ENCODE peak calls at places on chromosomes 6 and 20, in nine cellular contexts. R is CD4-positive, alpha-beta T cell; X is Calu3; K is omental fat pad; A is HCT116; O is transverse colon; D is GM12865; Y is activated B cell treated with CpG ODN at 0.5 μM for 24 hours; Q is GM10248. Z is an unnamed sample.

GRCh38 chr20:12925214-12925755 is 83.5 kb upstream of the SPTLC3 start:
- DNase-seq in D (peak; percentile 77), R (no peak), X (peak; percentile 59), Y (no peak), A (peak; percentile 19), K (no peak), Q (peak; percentile 71), O (peak; percentile 44), Z (peak; percentile 68)

GRCh38 chr6:128919412-128919811 is 36.5 kb downstream of the LAMA2 start:
- DNase-seq in K (no peak), Y (no peak), R (no peak), Q (no peak), X (no peak), A (no peak), O (no peak), D (no peak), Z (no peak)

GRCh38 chr20:54479138-54479906 is 3.9 kb downstream of the DOK5 start:
- DNase-seq in R (no peak), K (no peak), D (no peak), Q (no peak), X (peak; percentile 20), O (no peak), A (peak; percentile 4), Y (no peak), Z (no peak)

GRCh38 chr6:85058806-85059205 is 294.4 kb upstream of the TBX18 start:
- DNase-seq in A (no peak), Q (no peak), R (no peak), O (no peak), Y (no peak), K (no peak), X (no peak), D (no peak), Z (no peak)

GRCh38 chr20:60810561-60810960 is 441.5 kb upstream of the CDH4 start:
- DNase-seq in X (no peak), R (no peak), Q (no peak), O (no peak), Y (no peak), K (no peak), A (no peak), D (no peak), Z (no peak)

GRCh38 chr6:42045538-42046460 is 4.5 kb upstream of the TAF8 start:
- DNase-seq in Y (no peak), X (peak; percentile 78), A (peak; percentile 33), R (peak; percentile 58), Q (peak; percentile 50), D (peak; percentile 66), O (peak; percentile 96), K (peak; percentile 68), Z (peak; percentile 55)

GRCh38 chr6:100194535-100194934 is 200.5 kb upstream of the MCHR2 start:
- DNase-seq in D (peak; percentile 12), A (no peak), O (no peak), Q (no peak), Y (no peak), R (no peak), K (no peak), X (no peak), Z (no peak)

GRCh38 chr6:138503881-138504680 is 4.8 kb upstream of the NHSL1 start:
- DNase-seq in O (no peak), D (no peak), Y (no peak), K (no peak), R (no peak), A (no peak), Q (no peak), X (peak; percentile 23), Z (no peak)

GRCh38 chr6:71531006-71531405 is 242.4 kb downstream of the OGFRL1 start:
- DNase-seq in Q (no peak), Y (no peak), X (no peak), D (no peak), K (no peak), O (no peak), A (no peak), R (no peak), Z (no peak)

GRCh38 chr6:71537717-71538116 is 249.1 kb downstream of the OGFRL1 start:
- DNase-seq in X (no peak), D (no peak), K (no peak), R (no peak), Q (no peak), O (no peak), Y (no peak), A (no peak), Z (no peak)

GRCh38 chr6:71531841-71532240 is 243.2 kb downstream of the OGFRL1 start:
- DNase-seq in Q (no peak), X (no peak), K (no peak), R (no peak), Y (no peak), D (no peak), A (no peak), O (no peak), Z (no peak)

GRCh38 chr6:71534916-71535315 is 246.3 kb downstream of the OGFRL1 start:
- DNase-seq in D (no peak), K (no peak), Y (no peak), Q (no peak), A (no peak), R (no peak), O (no peak), X (no peak), Z (no peak)

DNA sequence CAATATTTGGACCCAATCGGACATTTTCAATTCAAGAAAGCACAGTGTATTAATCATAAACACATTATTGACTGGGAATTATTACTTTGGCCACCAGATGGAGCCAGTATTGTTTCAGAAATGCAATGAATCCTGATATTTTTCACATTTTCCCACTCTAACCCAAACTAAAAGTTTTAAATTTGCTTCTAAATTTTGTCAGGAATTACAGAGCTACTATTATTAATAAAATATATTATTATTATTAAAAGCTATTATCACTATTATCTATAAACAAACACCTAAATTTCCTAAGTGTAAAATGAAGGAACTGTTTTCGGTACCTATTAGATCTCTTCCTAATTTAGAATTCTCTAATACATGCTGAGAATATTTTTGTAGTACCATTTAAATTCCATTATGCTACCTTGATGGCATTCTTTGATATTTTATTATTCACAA is 245.3 kb downstream of the OGFRL1 start:
- DNase-seq in Y (no peak), A (peak; percentile 3), Q (peak; percentile 20), K (no peak), X (peak; percentile 49), R (no peak), D (peak; percentile 6), O (no peak), Z (peak; percentile 9)
- TF ChIP-seq CTCF in Y (peak; percentile 23), A (no peak), Q (peak; percentile 43), K (no peak), X (peak; percentile 77), R (peak; percentile 62), D (peak; percentile 41), O (peak; percentile 52), Z (peak; percentile 16)

GRCh38 chr6:26268659-26269402 is 96.2 kb upstream of the BTN3A2 start:
- DNase-seq in R (no peak), A (no peak), D (peak; percentile 59), O (peak; percentile 32), Q (no peak), X (peak; percentile 76), Y (no peak), K (no peak), Z (no peak)

GRCh38 chr6:26270903-26271639 is 93.9 kb upstream of the BTN3A2 start:
- DNase-seq in R (peak; percentile 75), A (no peak), X (peak; percentile 85), K (peak; percentile 78), Q (peak; percentile 91), O (peak; percentile 69), Y (peak; percentile 49), D (peak; percentile 96), Z (peak; percentile 85)

GRCh38 chr6:26271640-26272090 is 93.3 kb upstream of the BTN3A2 start:
- DNase-seq in K (no peak), X (no peak), A (no peak), Y (no peak), Q (no peak), R (no peak), D (no peak), O (peak; percentile 27), Z (no peak)

GRCh38 chr6:26269406-26270120 is 95.4 kb upstream of the BTN3A2 start:
- DNase-seq in K (no peak), O (no peak), A (no peak), Q (no peak), R (no peak), Y (no peak), D (peak; percentile 46), X (no peak), Z (no peak)

DNA sequence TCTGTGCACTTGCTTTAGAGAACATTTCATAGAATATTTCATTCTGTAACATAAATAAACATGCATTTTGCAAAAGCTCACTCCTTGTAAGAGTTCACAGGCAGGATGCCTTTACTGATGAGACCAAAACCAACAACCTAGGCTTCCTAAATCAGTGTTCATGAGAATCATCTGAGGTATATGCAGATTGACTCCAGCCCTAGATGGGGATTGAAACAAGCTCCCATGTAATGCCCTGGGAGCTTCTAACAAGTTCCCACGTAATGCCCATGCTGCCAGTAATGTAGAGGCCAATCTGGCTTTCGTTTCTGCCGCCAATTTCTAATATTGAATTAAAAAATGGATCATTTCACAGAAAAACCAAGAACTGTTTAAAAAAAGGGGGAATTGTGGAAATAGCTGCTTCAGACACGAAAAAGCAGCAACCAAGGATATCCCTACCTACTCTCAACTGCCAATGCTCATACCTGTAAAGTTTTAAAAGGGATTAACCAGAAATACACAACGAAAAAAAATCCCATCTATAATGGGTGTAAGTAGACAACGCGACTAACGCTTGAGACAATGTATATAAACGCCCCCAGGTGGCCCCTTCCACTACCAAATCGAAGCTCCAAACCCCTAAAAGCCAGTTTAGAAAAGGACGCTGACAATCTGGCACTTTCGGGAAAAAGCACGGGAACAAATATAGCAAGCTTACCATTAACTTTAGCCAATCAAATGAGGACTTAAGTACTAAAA is 94.7 kb upstream of the BTN3A2 start:
- DNase-seq in X (peak; percentile 16), Y (no peak), O (no peak), D (peak; percentile 83), K (no peak), A (no peak), Q (no peak), R (no peak), Z (no peak)
- TF ChIP-seq CTCF in X (no peak), Y (no peak), O (no peak), D (peak; percentile 7), K (no peak), A (no peak), Q (peak; percentile 21), R (no peak), Z (no peak)

GRCh38 chr6:43951756-43952675 is 175.2 kb downstream of the MRPL14 start:
- DNase-seq in X (no peak), Q (no peak), D (no peak), Y (no peak), A (no peak), K (no peak), R (no peak), O (no peak), Z (no peak)
- TF ChIP-seq CTCF in X (no peak), Q (no peak), D (no peak), Y (no peak), A (no peak), K (no peak), R (no peak), O (no peak), Z (no peak)

DNA sequence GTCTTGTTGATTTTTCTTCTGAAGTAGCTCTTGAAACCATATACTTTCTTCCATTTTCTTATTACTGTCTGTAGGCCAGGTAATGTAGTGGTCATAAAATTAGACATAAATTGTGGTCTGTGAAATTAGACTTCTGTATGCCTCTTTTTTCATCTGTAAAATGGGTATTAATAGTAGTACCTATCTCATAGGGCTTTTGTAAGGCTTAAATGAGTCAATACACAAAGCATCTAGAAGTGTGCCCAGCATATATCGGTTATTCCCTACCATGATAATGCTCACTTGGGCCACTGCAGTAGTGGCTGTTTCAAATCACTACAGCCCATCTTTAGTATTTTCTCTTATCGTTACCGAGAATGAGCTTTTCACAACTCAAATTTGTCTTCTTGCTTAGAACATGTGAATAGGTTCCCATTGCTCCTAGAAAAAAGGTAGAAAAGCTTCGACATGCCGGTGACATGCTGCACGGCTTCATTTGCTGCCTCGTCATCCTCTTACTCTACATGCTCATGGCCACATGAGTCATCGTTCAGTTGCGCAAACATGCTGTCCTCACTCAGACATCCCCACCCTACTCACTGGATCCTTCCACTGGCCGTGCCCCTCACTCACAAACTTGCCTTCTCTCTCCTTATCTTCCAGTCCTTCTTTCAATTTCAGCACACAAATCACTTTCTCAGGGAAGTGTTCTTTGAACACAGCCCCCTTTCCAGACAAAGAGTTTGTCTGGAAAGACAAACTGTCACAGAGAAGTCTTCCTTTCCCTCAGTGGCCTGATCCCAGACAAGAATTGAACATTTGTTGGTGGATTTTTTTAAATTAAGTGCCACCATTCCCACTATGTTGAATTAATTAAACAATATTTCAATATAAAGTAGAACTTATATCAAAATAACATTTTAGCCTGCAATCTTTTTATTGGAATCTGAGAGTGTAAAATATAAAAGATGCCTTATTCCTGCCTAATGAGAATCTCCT is 32.2 kb upstream of the ERVFRD-1 start:
- DNase-seq in Y (no peak), A (peak; percentile 64), O (peak; percentile 54), K (peak; percentile 82), Q (no peak), D (no peak), R (no peak), X (peak; percentile 72), Z (no peak)
- TF ChIP-seq CTCF in Y (no peak), A (no peak), O (no peak), K (no peak), Q (no peak), D (no peak), R (no peak), X (no peak), Z (no peak)